ENCODE peak calls at places on chromosome 21, in five cellular contexts. U, Z, L, W and V are unnamed samples.

GRCh38 chr21:41032536-41032935 is 135.4 kb upstream of the BACE2 start:
- DNase-seq in L (no peak), W (no peak), U (no peak), Z (no peak), V (no peak)

GRCh38 chr21:38438476-38438893 is 59.8 kb downstream of the ERG start:
- DNase-seq in L (no peak), W (no peak), Z (no peak), U (peak), V (no peak)

GRCh38 chr21:38311765-38312164 is 55.0 kb downstream of the KCNJ15 start:
- DNase-seq in U (no peak), L (no peak), W (no peak), Z (no peak), V (no peak)

GRCh38 chr21:39613029-39613934 is 542 bp downstream of the B3GALT5 start:
- DNase-seq in W (no peak), U (no peak), L (no peak), Z (no peak), V (no peak)

GRCh38 chr21:42002421-42002958 is 7.7 kb downstream of the ZBTB21 start:
- DNase-seq in W (peak), U (no peak), Z (no peak), L (peak), V (no peak)

GRCh38 chr21:14989359-14989758 is 75.4 kb downstream of the NRIP1 start:
- DNase-seq in U (no peak), L (no peak), Z (no peak), W (no peak), V (no peak)

GRCh38 chr21:44549525-44550211 is 1.6 kb downstream of the KRTAP10-2 start:
- DNase-seq in U (no peak), W (no peak), L (no peak), Z (no peak), V (no peak)

GRCh38 chr21:31611445-31611844 is 48.0 kb upstream of the SOD1 start:
- DNase-seq in L (no peak), W (no peak), U (no peak), Z (no peak), V (no peak)

GRCh38 chr21:42760977-42761751 is 107.7 kb downstream of the PDE9A start:
- DNase-seq in L (no peak), U (no peak), Z (no peak), W (no peak), V (no peak)

GRCh38 chr21:39057121-39057520 is 126.1 kb downstream of the PSMG1 start:
- DNase-seq in W (no peak), Z (no peak), U (no peak), L (no peak), V (no peak)

GRCh38 chr21:42025392-42026071 is 15.4 kb upstream of the ZBTB21 start:
- DNase-seq in W (no peak), U (no peak), L (no peak), Z (no peak), V (no peak)

GRCh38 chr21:42556476-42556875 is 42.8 kb downstream of the SLC37A1 start:
- DNase-seq in U (no peak), L (no peak), Z (no peak), W (peak), V (no peak)

GRCh38 chr21:15094706-15095105 is 29.9 kb upstream of the NRIP1 start:
- DNase-seq in U (no peak), L (no peak), Z (no peak), W (no peak), V (no peak)

GRCh38 chr21:41668051-41668541 is 98.8 kb downstream of the RIPK4 start:
- DNase-seq in U (no peak), W (no peak), Z (no peak), L (no peak), V (no peak)

GRCh38 chr21:37445228-37445627 is 78.7 kb downstream of the DYRK1A start:
- DNase-seq in Z (no peak), L (no peak), U (no peak), W (no peak), V (no peak)

GRCh38 chr21:28334407-28334806 is 658.3 kb downstream of the LTN1 start:
- DNase-seq in U (no peak), Z (no peak), W (no peak), L (no peak), V (no peak)

GRCh38 chr21:31556662-31557061 is 102.8 kb upstream of the SOD1 start:
- DNase-seq in L (no peak), Z (no peak), W (peak), U (no peak), V (no peak)

GRCh38 chr21:42041711-42042110 is 29.4 kb upstream of the UMODL1 start:
- DNase-seq in Z (no peak), L (no peak), U (no peak), W (no peak), V (no peak)

GRCh38 chr21:25635310-25635709 is 3.7 kb upstream of the JAM2 start:
- DNase-seq in L (no peak), W (no peak), Z (no peak), U (no peak), V (no peak)

GRCh38 chr21:33433425-33434114 is 30.4 kb downstream of the IFNGR2 start:
- DNase-seq in U (no peak), L (no peak), Z (no peak), W (peak), V (no peak)

GRCh38 chr21:16913010-16913409 is 599.8 kb upstream of the CXADR start:
- DNase-seq in Z (no peak), U (no peak), L (no peak), W (no peak), V (peak)

GRCh38 chr21:33265664-33266049 is 510 bp upstream of the IL10RB start:
- DNase-seq in W (no peak), U (no peak), L (no peak), Z (no peak), V (no peak)